ENCODE peak calls at places on chromosomes 5 and 9, in ten cellular contexts. Z is A172; B is HS-27A; L is amniotic stem cell; R is HTR-8/SVneo; X is activated T-helper 1 cell treated with anti-CD3 and anti-CD28 coated beads, Interleukin-2, amount 50 U/mL, for 16 hours; S is Calu3; W is AG08396; H is NCI-H774; T is Peyer's patch. Y is an unnamed sample.

GRCh38 chr9:107513464-107514092 is 24.0 kb upstream of the KLF4 start:
- DNase-seq in Z (no peak), B (no peak), L (no peak), R (no peak), X (no peak), S (no peak), W (no peak), H (no peak), T (no peak), Y (no peak)

GRCh38 chr5:107388111-107388861 is 282.5 kb downstream of the EFNA5 start:
- DNase-seq in Z (peak), B (peak), L (peak), R (peak), X (no peak), S (peak), W (peak), H (no peak), T (no peak), Y (no peak)

GRCh38 chr5:170985486-170985885 is 123.7 kb downstream of the RANBP17 start:
- DNase-seq in Z (no peak), B (no peak), L (no peak), R (no peak), X (no peak), S (no peak), W (no peak), H (no peak), T (no peak), Y (no peak)

GRCh38 chr5:6910950-6911349 is 197.7 kb downstream of the TENT4A start:
- DNase-seq in Z (no peak), B (no peak), L (no peak), R (no peak), X (no peak), S (no peak), W (no peak), H (no peak), T (no peak), Y (no peak)

GRCh38 chr9:101601904-101602765 is 7.4 kb upstream of the PPP3R2 start:
- DNase-seq in Z (peak), B (no peak), L (no peak), R (peak), X (no peak), S (peak), W (peak), H (peak), T (no peak), Y (peak)

GRCh38 chr5:88687253-88687955 is 195.6 kb downstream of the MEF2C start:
- DNase-seq in Z (no peak), B (no peak), L (no peak), R (no peak), X (no peak), S (no peak), W (no peak), H (no peak), T (no peak), Y (no peak)

GRCh38 chr9:94945191-94946144 is 219.0 kb downstream of the AOPEP start:
- DNase-seq in Z (peak), B (no peak), L (peak), R (no peak), X (no peak), S (no peak), W (peak), H (no peak), T (no peak), Y (no peak)

GRCh38 chr5:88778736-88779135 is 104.2 kb downstream of the MEF2C start:
- DNase-seq in Z (no peak), B (no peak), L (no peak), R (no peak), X (no peak), S (peak), W (no peak), H (no peak), T (no peak), Y (no peak)

GRCh38 chr9:34123682-34124081 is 2.8 kb downstream of the DCAF12 start:
- DNase-seq in Z (no peak), B (no peak), L (no peak), R (no peak), X (no peak), S (no peak), W (no peak), H (no peak), T (peak), Y (no peak)

GRCh38 chr5:1516615-1517601 is 6.9 kb downstream of the LPCAT1 start:
- DNase-seq in Z (peak), B (no peak), L (peak), R (no peak), X (no peak), S (no peak), W (peak), H (no peak), T (peak), Y (no peak)

GRCh38 chr5:6804766-6805165 is 91.5 kb downstream of the TENT4A start:
- DNase-seq in Z (peak), B (no peak), L (peak), R (no peak), X (no peak), S (no peak), W (no peak), H (no peak), T (no peak), Y (no peak)

GRCh38 chr5:36739751-36740221 is 133.4 kb downstream of the SLC1A3 start:
- DNase-seq in Z (peak), B (no peak), L (no peak), R (peak), X (peak), S (peak), W (peak), H (peak), T (peak), Y (peak)

GRCh38 chr5:57683036-57683600 is 200.5 kb upstream of the ACTBL2 start:
- DNase-seq in Z (no peak), B (no peak), L (no peak), R (no peak), X (no peak), S (no peak), W (no peak), H (no peak), T (no peak), Y (no peak)

Y was measured in LoVo.